ENCODE peak calls at places on chromosome 3, in seven cellular contexts. Y, H, P, F, I, S and Z are unnamed samples.

GRCh38 chr3:27590437-27591320 is 106.5 kb upstream of the SLC4A7 start:
- DNase-seq in Y (no peak), H (peak; percentile 75), P (no peak), F (no peak), I (no peak), S (no peak), Z (no peak)

GRCh38 chr3:158205324-158205723 is 95.4 kb downstream of the RSRC1 start:
- DNase-seq in Y (no peak), H (no peak), P (no peak), F (no peak), I (no peak), S (no peak), Z (no peak)

GRCh38 chr3:183560607-183561006 is 5.1 kb upstream of the KLHL6 start:
- DNase-seq in Y (no peak), H (no peak), P (no peak), F (no peak), I (no peak), S (no peak), Z (no peak)

GRCh38 chr3:4633078-4634004 is 140.2 kb downstream of the ITPR1 start:
- DNase-seq in Y (no peak), H (peak; percentile 65), P (no peak), F (no peak), I (peak; percentile 47), S (no peak), Z (no peak)

GRCh38 chr3:54931182-54931581 is 3.3 kb upstream of the LRTM1 start:
- DNase-seq in Y (no peak), H (no peak), P (no peak), F (peak; percentile 35), I (no peak), S (no peak), Z (no peak)

GRCh38 chr3:66001626-66002025 is 37.1 kb downstream of the MAGI1 start:
- DNase-seq in Y (no peak), H (no peak), P (no peak), F (no peak), I (no peak), S (no peak), Z (no peak)

GRCh38 chr3:11764931-11765363 is 81.7 kb downstream of the TAMM41 start:
- DNase-seq in Y (no peak), H (peak; percentile 92), P (no peak), F (no peak), I (peak; percentile 33), S (no peak), Z (no peak)

GRCh38 chr3:141271279-141272033 is 39.8 kb downstream of the PXYLP1 start:
- DNase-seq in Y (no peak), H (no peak), P (no peak), F (no peak), I (no peak), S (no peak), Z (no peak)

GRCh38 chr3:5250467-5251195 is 63.1 kb downstream of the EDEM1 start:
- DNase-seq in Y (no peak), H (peak; percentile 17), P (no peak), F (no peak), I (peak; percentile 29), S (no peak), Z (no peak)

GRCh38 chr3:175150812-175151411 is 291.8 kb downstream of the NAALADL2 start:
- DNase-seq in Y (no peak), H (peak; percentile 41), P (no peak), F (no peak), I (no peak), S (no peak), Z (no peak)

GRCh38 chr3:123036352-123037014 is 8.9 kb upstream of the SEMA5B start:
- DNase-seq in Y (no peak), H (no peak), P (no peak), F (no peak), I (peak; percentile 36), S (no peak), Z (no peak)

GRCh38 chr3:129345971-129346370 is 67.3 kb downstream of the HMCES start:
- DNase-seq in Y (no peak), H (peak; percentile 19), P (no peak), F (no peak), I (no peak), S (no peak), Z (no peak)

GRCh38 chr3:127628788-127629456 is at the start of gene PODXL2:
- DNase-seq in Y (no peak), H (peak; percentile 70), P (no peak), F (no peak), I (peak; percentile 82), S (peak; percentile 64), Z (peak; percentile 69)

GRCh38 chr3:128878556-128879124 is 780 bp upstream of the ACAD9 start:
- DNase-seq in Y (no peak), H (peak; percentile 72), P (no peak), F (no peak), I (peak; percentile 68), S (no peak), Z (no peak)

GRCh38 chr3:124774841-124775402 is 44.7 kb downstream of the UMPS start:
- DNase-seq in Y (no peak), H (no peak), P (no peak), F (no peak), I (no peak), S (peak; percentile 7), Z (no peak)

GRCh38 chr3:9411302-9411701 is 13.9 kb downstream of the SETD5 start:
- DNase-seq in Y (no peak), H (no peak), P (no peak), F (no peak), I (no peak), S (no peak), Z (no peak)

GRCh38 chr3:195849322-195850074 is 37.8 kb upstream of the MUC4 start:
- DNase-seq in Y (no peak), H (no peak), P (no peak), F (no peak), I (peak; percentile 70), S (peak; percentile 63), Z (no peak)

GRCh38 chr3:177713921-177714900 is 516.9 kb upstream of the TBL1XR1 start:
- DNase-seq in Y (no peak), H (no peak), P (no peak), F (no peak), I (no peak), S (no peak), Z (no peak)

GRCh38 chr3:188046561-188047213 is 107.3 kb upstream of the LPP start:
- DNase-seq in Y (no peak), H (peak; percentile 60), P (no peak), F (no peak), I (no peak), S (no peak), Z (no peak)

GRCh38 chr3:172201990-172202318 is 162.6 kb downstream of the FNDC3B start:
- DNase-seq in Y (no peak), H (peak; percentile 92), P (no peak), F (no peak), I (peak; percentile 43), S (no peak), Z (no peak)

GRCh38 chr3:70049761-70050160 is 50.2 kb downstream of the SAMMSON start:
- DNase-seq in Y (no peak), H (peak; percentile 26), P (no peak), F (no peak), I (no peak), S (no peak), Z (no peak)

GRCh38 chr3:13550257-13550693 is 1.4 kb downstream of the FBLN2 start:
- DNase-seq in Y (no peak), H (no peak), P (no peak), F (no peak), I (no peak), S (no peak), Z (no peak)

GRCh38 chr3:177724020-177724638 is 526.8 kb upstream of the TBL1XR1 start:
- DNase-seq in Y (no peak), H (no peak), P (no peak), F (no peak), I (no peak), S (peak; percentile 32), Z (peak; percentile 69)

GRCh38 chr3:190306513-190307163 is 15.6 kb downstream of the CLDN1 start:
- DNase-seq in Y (no peak), H (peak; percentile 93), P (no peak), F (no peak), I (no peak), S (no peak), Z (no peak)

GRCh38 chr3:140617135-140617534 is 60.7 kb upstream of the TRIM42 start:
- DNase-seq in Y (no peak), H (no peak), P (no peak), F (no peak), I (no peak), S (no peak), Z (no peak)

GRCh38 chr3:197421021-197421420 is 122.6 kb upstream of the DLG1 start:
- DNase-seq in Y (no peak), H (no peak), P (no peak), F (no peak), I (no peak), S (no peak), Z (no peak)

GRCh38 chr3:43019168-43019765 is 40.2 kb downstream of the GASK1A start:
- DNase-seq in Y (no peak), H (no peak), P (no peak), F (no peak), I (no peak), S (no peak), Z (no peak)

GRCh38 chr3:62955126-62955525 is 79.9 kb upstream of the CADPS start:
- DNase-seq in Y (no peak), H (no peak), P (no peak), F (no peak), I (no peak), S (no peak), Z (no peak)